ENCODE peak calls at places on chromosomes 13 and 19, in four cellular contexts. V, D, A and I are unnamed samples.
A peak's percentile ranks its signal among the peaks of the same experiment; 100 is the strongest.

GRCh38 chr13:32264407-32264806 is 50.8 kb downstream of the ZAR1L start:
- DNase-seq in A (no peak), D (no peak), V (no peak), I (peak; percentile 80)

GRCh38 chr13:90890435-90890834 is 457.1 kb upstream of the MIR17HG start:
- DNase-seq in D (no peak), V (no peak), A (no peak), I (no peak)

GRCh38 chr13:31781064-31781463 is 41.7 kb downstream of the RXFP2 start:
- DNase-seq in A (no peak), V (no peak), D (no peak), I (no peak)

GRCh38 chr19:10712041-10712440 is 5.8 kb upstream of the DNM2 start:
- DNase-seq in D (no peak), A (no peak), V (no peak), I (no peak)

GRCh38 chr19:33206261-33207039 is 12.3 kb downstream of the LRP3 start:
- DNase-seq in A (no peak), D (no peak), V (no peak), I (no peak)

GRCh38 chr19:16325161-16325527 is 518 bp downstream of the KLF2 start:
- DNase-seq in V (no peak), D (peak; percentile 38), A (no peak), I (no peak)

GRCh38 chr13:41837668-41838067 is 123.2 kb downstream of the VWA8 start:
- DNase-seq in D (no peak), V (no peak), A (no peak), I (no peak)

GRCh38 chr13:108961542-108962125 is 332.2 kb downstream of the MYO16 start:
- DNase-seq in A (no peak), D (no peak), V (no peak), I (no peak)

GRCh38 chr19:5115771-5116202 is 146.9 kb downstream of the KDM4B start:
- DNase-seq in A (no peak), V (no peak), D (no peak), I (no peak)

GRCh38 chr19:16273005-16273404 is 51.6 kb upstream of the KLF2 start:
- DNase-seq in V (no peak), A (no peak), D (no peak), I (peak; percentile 52)

GRCh38 chr19:10424011-10424637 is 3.8 kb downstream of the PDE4A start:
- DNase-seq in V (no peak), A (no peak), D (peak; percentile 84), I (peak; percentile 78)

GRCh38 chr19:35843676-35844481 is 8.4 kb downstream of the NPHS1 start:
- DNase-seq in A (no peak), V (no peak), D (peak; percentile 69), I (no peak)

GRCh38 chr13:110126391-110126961 is 180.5 kb downstream of the COL4A1 start:
- DNase-seq in A (peak; percentile 92), V (no peak), D (no peak), I (peak; percentile 70)

GRCh38 chr19:5285955-5286354 is 54.7 kb downstream of the PTPRS start:
- DNase-seq in D (no peak), A (no peak), V (no peak), I (no peak)

GRCh38 chr19:51361228-51361627 is 5.0 kb downstream of the ETFB start:
- DNase-seq in V (no peak), A (no peak), D (no peak), I (no peak)

GRCh38 chr13:65292488-65292901 is 1937.6 kb downstream of the PCDH9 start:
- DNase-seq in V (no peak), D (no peak), A (no peak), I (no peak)

GRCh38 chr13:106187501-106187900 is 348.0 kb downstream of the EFNB2 start:
- DNase-seq in D (no peak), V (no peak), A (no peak), I (no peak)

GRCh38 chr13:110435331-110435730 is 126.2 kb downstream of the RAB20 start:
- DNase-seq in V (no peak), D (no peak), A (no peak), I (no peak)

GRCh38 chr19:11179716-11180297 is 17.5 kb downstream of the KANK2 start:
- DNase-seq in D (no peak), V (no peak), A (no peak), I (no peak)

GRCh38 chr13:100234006-100234405 is 145.1 kb downstream of the PCCA start:
- DNase-seq in V (no peak), D (no peak), A (no peak), I (no peak)

GRCh38 chr19:35236638-35237400 is 8.3 kb upstream of the FAM187B start:
- DNase-seq in D (no peak), V (no peak), A (peak; percentile 31), I (no peak)

GRCh38 chr19:53927745-53928144 is 18.7 kb downstream of the CACNG7 start:
- DNase-seq in D (peak; percentile 30), V (no peak), A (no peak), I (no peak)

GRCh38 chr19:16260160-16260793 is 62.6 kb downstream of the AP1M1 start:
- DNase-seq in V (no peak), D (no peak), A (no peak), I (no peak)

GRCh38 chr19:42443944-42444398 is 1.2 kb upstream of the CXCL17 start:
- DNase-seq in V (no peak), A (no peak), D (no peak), I (no peak)

GRCh38 chr13:112849500-112849899 is 119.5 kb upstream of the MCF2L start:
- DNase-seq in D (no peak), A (no peak), V (peak; percentile 55), I (peak; percentile 16)

GRCh38 chr13:98147521-98147920 is 4.6 kb downstream of the FARP1 start:
- DNase-seq in D (no peak), A (no peak), V (no peak), I (no peak)

GRCh38 chr19:50325310-50326100 is 3.7 kb downstream of the KCNC3 start:
- DNase-seq in V (no peak), D (peak; percentile 82), A (no peak), I (no peak)

GRCh38 chr13:46665630-46666482 is 112.9 kb downstream of the LRCH1 start:
- DNase-seq in D (no peak), A (no peak), V (no peak), I (no peak)

GRCh38 chr13:45167611-45168554 is 33.0 kb downstream of the KCTD4 start:
- DNase-seq in D (peak; percentile 69), V (no peak), A (no peak), I (no peak)

GRCh38 chr19:21474671-21475181 is 30.7 kb upstream of the ZNF429 start:
- DNase-seq in V (peak; percentile 84), A (no peak), D (peak; percentile 92), I (peak; percentile 78)

GRCh38 chr19:43786665-43787064 is 5.9 kb upstream of the KCNN4 start:
- DNase-seq in A (no peak), V (no peak), D (no peak), I (no peak)

GRCh38 chr19:29667941-29668340 is 2.7 kb downstream of the PLEKHF1 start:
- DNase-seq in V (no peak), A (no peak), D (no peak), I (no peak)

GRCh38 chr13:22275393-22275792 is 604.5 kb downstream of the FGF9 start:
- DNase-seq in A (no peak), V (no peak), D (no peak), I (no peak)

GRCh38 chr13:26377038-26377437 is 123.1 kb downstream of the CDK8 start:
- DNase-seq in A (no peak), V (no peak), D (no peak), I (no peak)

GRCh38 chr19:29583196-29584006 is 22.7 kb upstream of the POP4 start:
- DNase-seq in D (no peak), V (peak; percentile 24), A (no peak), I (no peak)

GRCh38 chr19:1074512-1075283 is 7.7 kb downstream of the ARHGAP45 start:
- DNase-seq in V (peak; percentile 93), D (peak; percentile 58), A (peak; percentile 94), I (peak; percentile 71)

GRCh38 chr13:31012285-31013024 is 80.0 kb downstream of the TEX26 start:
- DNase-seq in V (no peak), D (no peak), A (no peak), I (no peak)

DNA sequence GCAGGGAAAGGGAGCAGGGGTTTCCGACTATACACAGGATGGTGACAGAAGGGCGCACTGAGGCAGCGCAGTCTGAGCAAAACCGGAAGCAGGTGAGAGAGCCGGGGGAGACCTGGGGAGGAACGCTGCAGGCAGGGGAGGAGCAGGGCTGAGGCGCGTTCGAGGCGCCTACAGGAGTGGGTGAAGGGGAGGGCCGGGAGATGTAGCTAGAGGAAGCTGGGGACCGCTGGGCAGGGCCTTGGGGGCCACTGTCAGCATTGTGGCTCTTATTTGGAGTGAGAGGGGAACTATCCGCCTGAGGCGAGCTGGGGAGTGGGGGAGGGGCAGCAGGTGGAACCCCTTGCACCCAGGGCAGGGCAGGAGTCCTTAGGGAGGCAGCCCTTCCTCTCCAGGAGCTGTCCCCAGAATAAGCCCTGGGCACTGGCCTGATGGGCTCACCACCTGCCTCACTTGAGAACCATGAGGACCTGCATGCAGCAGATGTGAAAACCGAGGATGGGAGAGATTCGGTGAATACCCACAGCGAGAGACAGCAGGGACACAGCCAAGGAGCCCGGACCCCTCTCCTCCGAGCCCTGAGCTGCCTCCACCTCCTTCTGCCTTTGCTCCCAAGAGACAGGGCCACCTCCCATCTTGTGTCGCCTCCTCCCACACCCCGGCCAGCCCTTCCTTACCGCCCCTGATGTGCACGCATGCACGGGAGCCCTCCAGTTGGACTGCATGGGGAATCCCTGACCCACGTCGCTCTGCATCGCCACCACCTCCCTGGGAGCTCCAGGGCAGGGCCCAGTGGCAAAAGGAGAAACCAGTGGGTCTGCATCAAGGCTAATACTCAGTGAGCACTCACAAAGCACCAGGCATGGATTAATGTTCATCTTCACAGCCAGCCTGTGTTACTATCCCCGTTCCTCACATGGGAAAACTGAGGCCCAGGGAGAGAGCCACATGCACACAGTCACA is 10.3 kb downstream of the AKT2 start:
- DNase-seq in D (no peak), A (no peak), V (no peak), I (no peak)
- TF ChIP-seq POLR2A in D (no peak), A (no peak), V (no peak), I (no peak)

GRCh38 chr19:48965033-48965805 is at the start of gene FTL:
- DNase-seq in A (peak; percentile 100), V (peak; percentile 98), D (peak; percentile 96), I (peak; percentile 98)
- H3K4me1 ChIP-seq in A (peaks cover 53% of the 10 kb centered on the region), V (peaks cover 52% of the 10 kb centered on the region), D (peaks cover 39% of the 10 kb centered on the region), I (no peaks in the 10 kb centered on the region)

DNA sequence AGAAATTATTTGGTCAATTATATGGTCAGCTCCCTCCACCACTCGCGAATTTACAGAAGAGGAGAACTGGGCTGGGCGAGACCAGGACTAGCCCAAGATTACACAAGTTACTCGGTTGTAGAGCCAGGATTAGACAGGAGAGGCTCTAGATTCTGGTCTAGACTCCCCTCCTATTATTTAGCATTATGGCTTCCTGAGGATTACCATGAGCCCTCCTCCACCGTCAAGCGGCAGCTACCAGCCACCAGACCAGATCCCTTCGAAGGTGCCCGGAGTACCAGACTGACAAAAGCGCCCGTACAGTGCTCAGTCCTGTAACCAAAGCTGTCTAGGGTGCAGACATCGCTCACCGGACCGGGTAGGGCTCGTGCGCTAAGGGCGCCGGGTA is 497 bp upstream of the MLNR start:
- DNase-seq in D (no peak), A (no peak), V (no peak), I (no peak)
- H3K4me3 ChIP-seq in D (no peak overlapping the region), A (peak overlapping the region; percentile 54), V (peak overlapping the region; percentile 60), I (peak overlapping the region; percentile 32)

GRCh38 chr19:58519355-58520256 is at the start of gene ZBTB45:
- DNase-seq in A (peak; percentile 98), D (peak; percentile 93), V (peak; percentile 96), I (peak; percentile 94)
- TF ChIP-seq POLR2A in A (peak; percentile 19), D (peak; percentile 75), V (peak; percentile 49), I (peak; percentile 67)